ENCODE peak calls at places on chromosomes 1 and 21, in ten cellular contexts. E, B, P, X, U, Z, L, D, J and F are unnamed samples.

GRCh38 chr1:115401676-115402075 is 63.6 kb upstream of the NGF start:
- DNase-seq in D (no peak), Z (no peak), X (no peak), J (no peak), E (no peak), P (no peak), L (no peak), U (no peak), B (no peak), F (no peak)

GRCh38 chr1:20787100-20787774 is at the start of gene HP1BP3:
- DNase-seq in Z (peak; percentile 86), D (peak; percentile 82), E (peak; percentile 32), U (peak; percentile 68), J (peak; percentile 85), L (peak; percentile 88), B (peak; percentile 26), P (peak; percentile 60), X (peak; percentile 82), F (peak; percentile 75)

GRCh38 chr1:201570886-201571624 is 32.1 kb downstream of the NAV1 start:
- DNase-seq in B (no peak), L (no peak), D (no peak), E (no peak), P (no peak), U (no peak), X (no peak), Z (no peak), J (no peak), F (no peak)

GRCh38 chr21:46154155-46154954 is 1.0 kb downstream of the FTCD start:
- DNase-seq in J (no peak), L (peak; percentile 40), E (no peak), B (no peak), Z (peak; percentile 11), P (peak; percentile 7), D (no peak), U (no peak), X (peak; percentile 13), F (no peak)

GRCh38 chr1:224132901-224133300 is 19.0 kb downstream of the FBXO28 start:
- DNase-seq in U (no peak), Z (no peak), E (no peak), J (no peak), B (no peak), D (no peak), X (no peak), P (no peak), L (no peak), F (no peak)

GRCh38 chr1:42168798-42169197 is 4.3 kb upstream of the GUCA2A start:
- DNase-seq in D (no peak), J (no peak), B (no peak), E (no peak), L (no peak), Z (no peak), U (no peak), X (no peak), P (no peak), F (no peak)

GRCh38 chr21:43908167-43908566 is 43.1 kb downstream of the AGPAT3 start:
- DNase-seq in B (no peak), P (no peak), Z (no peak), J (no peak), D (no peak), E (no peak), L (no peak), U (no peak), X (no peak), F (peak; percentile 93)

GRCh38 chr1:32984090-32984828 is 19.6 kb upstream of the RNF19B start:
- DNase-seq in X (no peak), B (no peak), U (peak; percentile 73), E (no peak), P (no peak), L (no peak), Z (no peak), J (no peak), D (no peak), F (no peak)

GRCh38 chr1:25689686-25690381 is 73.2 kb downstream of the MAN1C1 start:
- DNase-seq in B (no peak), L (no peak), X (no peak), U (no peak), P (no peak), E (no peak), D (no peak), Z (no peak), J (no peak), F (no peak)

GRCh38 chr1:186059752-186060151 is 315.3 kb downstream of the TPR start:
- DNase-seq in Z (no peak), J (no peak), E (no peak), X (no peak), D (no peak), L (no peak), U (no peak), P (no peak), B (no peak), F (no peak)

GRCh38 chr21:37119421-37120218 is 46.6 kb downstream of the TTC3 start:
- DNase-seq in B (no peak), E (no peak), J (no peak), D (no peak), Z (no peak), X (no peak), L (no peak), U (no peak), P (no peak), F (no peak)

GRCh38 chr1:221740941-221741363 is 937 bp downstream of the DUSP10 start:
- DNase-seq in U (no peak), B (no peak), E (no peak), X (peak; percentile 24), Z (peak; percentile 34), J (no peak), D (no peak), P (no peak), L (peak; percentile 39), F (peak; percentile 26)

GRCh38 chr21:9755611-9756010 is 765.8 kb upstream of the TPTE start:
- DNase-seq in Z (no peak), P (no peak), X (no peak), U (no peak), L (no peak), J (no peak), D (no peak), E (no peak), B (no peak), F (no peak)

DNA sequence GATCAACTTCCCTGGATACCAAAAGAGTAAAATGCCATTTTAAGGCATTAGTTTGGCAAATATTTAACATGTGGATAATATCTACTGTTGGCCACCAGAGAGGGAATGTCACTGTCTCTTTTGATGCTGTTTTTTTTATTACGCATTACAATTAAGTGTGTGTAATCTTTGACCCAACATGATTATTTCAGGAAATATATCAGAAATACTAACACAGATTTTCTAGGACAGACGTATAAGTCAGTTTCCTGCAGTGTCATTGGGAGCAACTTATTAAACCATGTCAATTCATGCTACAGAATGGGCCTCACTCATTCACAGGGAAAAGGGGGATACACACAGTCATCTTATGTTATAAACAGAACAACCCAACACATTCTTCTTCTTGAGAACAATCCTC is 903.8 kb upstream of the ADGRL2 start:
- DNase-seq in E (no peak), L (no peak), B (no peak), X (no peak), J (no peak), D (no peak), U (no peak), P (no peak), Z (no peak), F (no peak)
- H3K9me3 ChIP-seq in E (no peaks in the 10 kb centered on the region), L (no peaks in the 10 kb centered on the region), B (no peaks in the 10 kb centered on the region), X (no peaks in the 10 kb centered on the region), J (peaks cover 8% of the 10 kb centered on the region), D (no peaks in the 10 kb centered on the region), U (no peaks in the 10 kb centered on the region), P (peaks cover 5% of the 10 kb centered on the region), Z (no peaks in the 10 kb centered on the region), F (no peaks in the 10 kb centered on the region)

GRCh38 chr1:91243171-91243570 is 161.5 kb downstream of the HFM1 start:
- DNase-seq in X (no peak), P (no peak), E (no peak), U (no peak), L (no peak), Z (no peak), D (no peak), B (no peak), J (no peak), F (no peak)

GRCh38 chr1:91245437-91245836 is 159.2 kb downstream of the HFM1 start:
- DNase-seq in B (no peak), U (no peak), L (no peak), X (no peak), J (no peak), P (no peak), Z (no peak), E (no peak), D (no peak), F (no peak)

DNA sequence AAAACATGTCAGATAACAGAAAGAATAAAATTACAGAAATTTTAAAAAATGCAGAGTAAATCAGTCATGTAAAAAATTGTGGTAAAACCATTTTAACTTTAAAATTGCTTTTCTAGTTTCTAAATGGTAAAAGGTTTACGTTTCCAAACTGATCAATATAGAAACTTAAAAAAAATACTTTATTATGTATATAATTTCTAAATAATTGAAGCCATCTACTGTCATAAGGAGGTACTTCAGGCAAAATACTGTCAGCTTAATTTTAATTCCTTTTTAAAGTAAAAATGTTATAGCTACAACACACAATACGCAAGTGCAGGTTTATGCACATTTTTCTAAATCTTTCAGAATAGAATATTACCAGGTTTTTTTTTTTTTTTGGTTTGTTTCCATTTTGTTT is 159.9 kb downstream of the HFM1 start:
- DNase-seq in L (no peak), J (no peak), P (no peak), B (no peak), Z (no peak), E (no peak), X (no peak), U (no peak), D (no peak), F (no peak)
- TF ChIP-seq CTCF in L (no peak), J (peak; percentile 13), P (no peak), B (no peak), Z (no peak), E (no peak), X (no peak), U (peak; percentile 4), D (no peak), F (no peak)

DNA sequence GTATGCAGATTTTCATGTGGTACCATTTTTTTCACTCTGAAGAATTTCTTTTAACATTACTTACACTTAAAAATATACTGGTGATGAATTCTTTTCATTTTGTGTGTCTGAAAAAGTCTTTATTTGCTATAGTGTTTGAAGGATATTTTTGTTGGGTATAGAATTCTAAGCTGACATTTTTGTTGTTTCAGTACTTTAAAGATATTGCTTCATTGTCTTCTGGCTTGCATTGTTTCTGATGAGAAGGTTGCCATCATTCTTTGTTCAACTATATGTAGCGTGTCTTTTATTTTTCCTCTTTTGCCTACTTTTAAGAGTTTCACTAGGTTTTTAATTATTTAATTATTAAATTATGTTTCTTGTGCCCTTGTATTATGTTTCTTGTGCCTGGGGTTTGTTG is 8.0 kb downstream of the HS2ST1 start:
- DNase-seq in B (no peak), J (no peak), E (no peak), Z (no peak), L (no peak), X (no peak), U (no peak), P (no peak), D (no peak), F (no peak)
- H3K9me3 ChIP-seq in B (peaks cover 20% of the 10 kb centered on the region), J (peaks cover 22% of the 10 kb centered on the region), E (peaks cover 26% of the 10 kb centered on the region), Z (no peaks in the 10 kb centered on the region), L (no peaks in the 10 kb centered on the region), X (no peaks in the 10 kb centered on the region), U (no peaks in the 10 kb centered on the region), P (peaks cover 14% of the 10 kb centered on the region), D (no peaks in the 10 kb centered on the region), F (no peaks in the 10 kb centered on the region)

DNA sequence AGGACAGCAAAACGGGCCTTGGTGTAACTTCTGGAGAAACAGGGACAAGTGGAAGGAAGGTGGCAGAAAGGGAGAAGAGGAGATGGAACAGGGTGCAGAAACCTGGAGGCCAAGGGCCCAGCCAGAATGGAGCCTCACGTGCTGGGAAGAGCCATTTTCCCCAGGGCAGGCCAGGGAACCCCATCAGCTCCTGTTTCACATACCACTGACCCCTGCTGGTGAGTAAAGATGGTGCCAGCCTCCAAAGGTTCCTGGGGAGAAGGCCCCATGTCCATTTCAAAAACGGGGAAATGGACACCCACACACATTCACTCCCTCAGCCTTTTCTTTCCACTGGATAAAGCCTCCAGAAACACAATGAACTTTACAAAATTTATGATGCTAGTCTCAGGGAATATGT is 57.6 kb upstream of the JUN start:
- DNase-seq in Z (no peak), D (peak; percentile 44), L (no peak), P (no peak), U (no peak), J (no peak), B (no peak), X (no peak), E (no peak), F (no peak)
- TF ChIP-seq CTCF in Z (peak; percentile 19), D (peak; percentile 32), L (no peak), P (no peak), U (peak; percentile 22), J (peak; percentile 44), B (peak; percentile 35), X (no peak), E (peak; percentile 21), F (no peak)